ENCODE peak calls at places on chromosomes 11 and 22, in nine cellular contexts. One of them, this sample, is unnamed.

GRCh38 chr11:74909363-74909762 is 39.5 kb downstream of the XRRA1 start:
- DNase-seq in hepatocyte: no peak
- DNase-seq in A549: no peak
- DNase-seq in colonic mucosa: no peak
- DNase-seq in DND-41: no peak
- DNase-seq in OCI-LY7: no peak
- DNase-seq in fibroblast of lung: no peak
- DNase-seq in RWPE1: no peak
- DNase-seq in GM23248: no peak
- DNase-seq in this sample: no peak

GRCh38 chr11:15590131-15590530 is 475.4 kb downstream of the INSC start:
- DNase-seq in hepatocyte: peak
- DNase-seq in A549: no peak
- DNase-seq in colonic mucosa: no peak
- DNase-seq in DND-41: no peak
- DNase-seq in OCI-LY7: no peak
- DNase-seq in fibroblast of lung: peak
- DNase-seq in RWPE1: no peak
- DNase-seq in GM23248: peak
- DNase-seq in this sample: no peak

GRCh38 chr11:94130589-94131362 is 2.1 kb downstream of the PANX1 start:
- DNase-seq in hepatocyte: peak
- DNase-seq in A549: no peak
- DNase-seq in colonic mucosa: no peak
- DNase-seq in DND-41: no peak
- DNase-seq in OCI-LY7: no peak
- DNase-seq in fibroblast of lung: peak
- DNase-seq in RWPE1: peak
- DNase-seq in GM23248: peak
- DNase-seq in this sample: no peak

GRCh38 chr11:34223021-34223813 is 117.8 kb downstream of the NAT10 start:
- DNase-seq in hepatocyte: peak
- DNase-seq in A549: no peak
- DNase-seq in colonic mucosa: peak
- DNase-seq in DND-41: no peak
- DNase-seq in OCI-LY7: no peak
- DNase-seq in fibroblast of lung: peak
- DNase-seq in RWPE1: no peak
- DNase-seq in GM23248: peak
- DNase-seq in this sample: no peak

GRCh38 chr11:111514216-111515031 is at the start of gene HOATZ:
- DNase-seq in hepatocyte: peak
- DNase-seq in A549: no peak
- DNase-seq in colonic mucosa: no peak
- DNase-seq in DND-41: no peak
- DNase-seq in OCI-LY7: no peak
- DNase-seq in fibroblast of lung: peak
- DNase-seq in RWPE1: no peak
- DNase-seq in GM23248: no peak
- DNase-seq in this sample: no peak

GRCh38 chr22:43228330-43228729 is 41.4 kb upstream of the TTLL12 start:
- DNase-seq in hepatocyte: peak
- DNase-seq in A549: peak
- DNase-seq in colonic mucosa: peak
- DNase-seq in DND-41: peak
- DNase-seq in OCI-LY7: peak
- DNase-seq in fibroblast of lung: peak
- DNase-seq in RWPE1: peak
- DNase-seq in GM23248: peak
- DNase-seq in this sample: no peak

GRCh38 chr11:22163394-22163797 is 29.5 kb upstream of the ANO5 start:
- DNase-seq in hepatocyte: no peak
- DNase-seq in A549: no peak
- DNase-seq in colonic mucosa: no peak
- DNase-seq in DND-41: no peak
- DNase-seq in OCI-LY7: no peak
- DNase-seq in fibroblast of lung: no peak
- DNase-seq in RWPE1: no peak
- DNase-seq in GM23248: peak
- DNase-seq in this sample: no peak

GRCh38 chr11:11931461-11932055 is 76.9 kb downstream of the DKK3 start:
- DNase-seq in hepatocyte: peak
- DNase-seq in A549: peak
- DNase-seq in colonic mucosa: no peak
- DNase-seq in DND-41: no peak
- DNase-seq in OCI-LY7: peak
- DNase-seq in fibroblast of lung: peak
- DNase-seq in RWPE1: peak
- DNase-seq in GM23248: peak
- DNase-seq in this sample: no peak

GRCh38 chr11:76787911-76788596 is 4.9 kb downstream of the TSKU start:
- DNase-seq in hepatocyte: peak
- DNase-seq in A549: no peak
- DNase-seq in colonic mucosa: peak
- DNase-seq in DND-41: no peak
- DNase-seq in OCI-LY7: no peak
- DNase-seq in fibroblast of lung: peak
- DNase-seq in RWPE1: peak
- DNase-seq in GM23248: peak
- DNase-seq in this sample: no peak

GRCh38 chr11:15307600-15307999 is 192.9 kb downstream of the INSC start:
- DNase-seq in hepatocyte: no peak
- DNase-seq in A549: no peak
- DNase-seq in colonic mucosa: no peak
- DNase-seq in DND-41: no peak
- DNase-seq in OCI-LY7: no peak
- DNase-seq in fibroblast of lung: no peak
- DNase-seq in RWPE1: no peak
- DNase-seq in GM23248: no peak
- DNase-seq in this sample: no peak

GRCh38 chr22:24433868-24434471 is 6.6 kb downstream of the ADORA2A start:
- DNase-seq in hepatocyte: no peak
- DNase-seq in A549: no peak
- DNase-seq in colonic mucosa: no peak
- DNase-seq in DND-41: no peak
- DNase-seq in OCI-LY7: peak
- DNase-seq in fibroblast of lung: no peak
- DNase-seq in RWPE1: no peak
- DNase-seq in GM23248: peak
- DNase-seq in this sample: no peak

DNA sequence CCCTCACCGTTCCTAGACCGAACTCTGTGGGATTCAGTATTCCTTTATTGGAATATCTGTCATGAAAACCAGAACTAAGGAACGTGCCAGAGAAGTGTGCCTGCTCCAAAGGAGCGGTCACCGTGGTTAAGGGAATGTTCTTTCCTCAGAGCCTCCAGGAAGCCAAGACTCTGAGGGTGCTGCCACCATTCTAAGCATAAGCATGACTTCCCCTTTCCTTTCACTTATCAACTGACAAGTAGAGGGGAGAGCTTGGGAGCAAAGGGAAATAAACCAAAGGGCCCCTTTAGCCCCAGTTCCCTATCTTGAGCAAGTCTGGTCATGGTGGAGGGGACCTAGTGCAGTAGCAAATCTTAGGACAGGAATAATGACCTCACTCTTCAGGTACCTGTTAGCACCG is 26.8 kb downstream of the CTR9 start:
- DNase-seq in hepatocyte: no peak
- DNase-seq in A549: no peak
- DNase-seq in colonic mucosa: no peak
- DNase-seq in DND-41: no peak
- DNase-seq in OCI-LY7: no peak
- DNase-seq in fibroblast of lung: no peak
- DNase-seq in RWPE1: no peak
- DNase-seq in GM23248: peak
- DNase-seq in this sample: no peak
- H3K27ac ChIP-seq in hepatocyte: peak
- H3K27ac ChIP-seq in A549: no peak
- H3K27ac ChIP-seq in colonic mucosa: no peak
- H3K27ac ChIP-seq in DND-41: no peak
- H3K27ac ChIP-seq in OCI-LY7: no peak
- H3K27ac ChIP-seq in fibroblast of lung: peak
- H3K27ac ChIP-seq in RWPE1: no peak
- H3K27ac ChIP-seq in GM23248: peak
- H3K27ac ChIP-seq in this sample: no peak

GRCh38 chr11:120659076-120659475 is 147.5 kb downstream of the GRIK4 start:
- DNase-seq in hepatocyte: no peak
- DNase-seq in A549: no peak
- DNase-seq in colonic mucosa: no peak
- DNase-seq in DND-41: no peak
- DNase-seq in OCI-LY7: no peak
- DNase-seq in fibroblast of lung: no peak
- DNase-seq in RWPE1: no peak
- DNase-seq in GM23248: no peak
- DNase-seq in this sample: no peak
- H3K27ac ChIP-seq in hepatocyte: no peak
- H3K27ac ChIP-seq in A549: no peak
- H3K27ac ChIP-seq in colonic mucosa: no peak
- H3K27ac ChIP-seq in DND-41: no peak
- H3K27ac ChIP-seq in OCI-LY7: no peak
- H3K27ac ChIP-seq in fibroblast of lung: no peak
- H3K27ac ChIP-seq in RWPE1: no peak
- H3K27ac ChIP-seq in GM23248: no peak
- H3K27ac ChIP-seq in this sample: no peak

GRCh38 chr22:21075516-21076138 is 29.9 kb downstream of the LRRC74B start:
- DNase-seq in hepatocyte: no peak
- DNase-seq in A549: no peak
- DNase-seq in colonic mucosa: no peak
- DNase-seq in DND-41: no peak
- DNase-seq in OCI-LY7: no peak
- DNase-seq in fibroblast of lung: no peak
- DNase-seq in RWPE1: no peak
- DNase-seq in GM23248: no peak
- DNase-seq in this sample: no peak

GRCh38 chr22:21073482-21073881 is 27.7 kb downstream of the LRRC74B start:
- DNase-seq in hepatocyte: no peak
- DNase-seq in A549: no peak
- DNase-seq in colonic mucosa: no peak
- DNase-seq in DND-41: no peak
- DNase-seq in OCI-LY7: no peak
- DNase-seq in fibroblast of lung: no peak
- DNase-seq in RWPE1: no peak
- DNase-seq in GM23248: no peak
- DNase-seq in this sample: no peak

GRCh38 chr22:21073023-21073422 is 27.3 kb downstream of the LRRC74B start:
- DNase-seq in hepatocyte: no peak
- DNase-seq in A549: no peak
- DNase-seq in colonic mucosa: no peak
- DNase-seq in DND-41: no peak
- DNase-seq in OCI-LY7: no peak
- DNase-seq in fibroblast of lung: no peak
- DNase-seq in RWPE1: no peak
- DNase-seq in GM23248: no peak
- DNase-seq in this sample: peak

GRCh38 chr22:21076907-21077625 is 31.3 kb downstream of the LRRC74B start:
- DNase-seq in hepatocyte: no peak
- DNase-seq in A549: no peak
- DNase-seq in colonic mucosa: no peak
- DNase-seq in DND-41: no peak
- DNase-seq in OCI-LY7: no peak
- DNase-seq in fibroblast of lung: no peak
- DNase-seq in RWPE1: no peak
- DNase-seq in GM23248: no peak
- DNase-seq in this sample: no peak

DNA sequence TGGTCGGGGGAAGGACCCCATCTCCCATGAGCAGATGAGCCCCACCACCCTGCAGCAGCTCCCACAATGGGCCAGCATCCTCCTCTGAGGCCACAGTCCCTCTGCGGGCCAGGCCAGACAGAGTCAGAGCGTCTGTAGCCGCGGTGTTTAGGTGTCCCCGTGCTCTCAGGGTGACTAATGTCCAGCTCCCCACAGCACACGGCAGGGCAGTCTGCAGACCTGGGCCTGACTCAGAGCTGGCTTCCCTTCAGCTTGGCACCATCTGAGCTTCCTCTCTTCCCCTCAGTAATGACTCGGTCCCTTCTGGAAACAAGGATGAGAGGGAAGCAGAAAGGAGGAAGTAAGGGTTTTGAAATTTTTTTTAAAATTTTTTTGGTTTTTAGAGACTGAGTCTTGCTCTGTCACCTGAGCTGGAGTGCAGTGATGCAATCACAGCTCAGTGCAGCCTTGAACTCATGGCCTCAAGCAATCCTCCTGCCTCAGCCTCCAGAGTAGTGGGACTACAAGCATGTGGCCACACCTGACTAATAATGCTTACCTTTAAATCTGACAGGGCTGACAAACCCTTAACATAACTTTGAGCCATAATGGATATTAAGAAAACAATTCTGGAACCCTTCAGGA is 28.5 kb downstream of the LRRC74B start:
- DNase-seq in hepatocyte: no peak
- DNase-seq in A549: peak
- DNase-seq in colonic mucosa: no peak
- DNase-seq in DND-41: no peak
- DNase-seq in OCI-LY7: no peak
- DNase-seq in fibroblast of lung: peak
- DNase-seq in RWPE1: peak
- DNase-seq in GM23248: peak
- DNase-seq in this sample: peak
- H3K27ac ChIP-seq in hepatocyte: no peak
- H3K27ac ChIP-seq in A549: peak
- H3K27ac ChIP-seq in colonic mucosa: no peak
- H3K27ac ChIP-seq in DND-41: no peak
- H3K27ac ChIP-seq in OCI-LY7: no peak
- H3K27ac ChIP-seq in fibroblast of lung: no peak
- H3K27ac ChIP-seq in RWPE1: peak
- H3K27ac ChIP-seq in GM23248: peak
- H3K27ac ChIP-seq in this sample: peak

GRCh38 chr11:120564573-120565301 is 53.2 kb downstream of the GRIK4 start:
- DNase-seq in hepatocyte: peak
- DNase-seq in A549: no peak
- DNase-seq in colonic mucosa: no peak
- DNase-seq in DND-41: no peak
- DNase-seq in OCI-LY7: no peak
- DNase-seq in fibroblast of lung: peak
- DNase-seq in RWPE1: no peak
- DNase-seq in GM23248: peak
- DNase-seq in this sample: no peak

GRCh38 chr11:120562806-120563425 is 51.4 kb downstream of the GRIK4 start:
- DNase-seq in hepatocyte: no peak
- DNase-seq in A549: no peak
- DNase-seq in colonic mucosa: no peak
- DNase-seq in DND-41: no peak
- DNase-seq in OCI-LY7: no peak
- DNase-seq in fibroblast of lung: no peak
- DNase-seq in RWPE1: no peak
- DNase-seq in GM23248: peak
- DNase-seq in this sample: no peak

GRCh38 chr11:120563698-120564572 is 52.4 kb downstream of the GRIK4 start:
- DNase-seq in hepatocyte: peak
- DNase-seq in A549: no peak
- DNase-seq in colonic mucosa: no peak
- DNase-seq in DND-41: no peak
- DNase-seq in OCI-LY7: no peak
- DNase-seq in fibroblast of lung: peak
- DNase-seq in RWPE1: no peak
- DNase-seq in GM23248: no peak
- DNase-seq in this sample: no peak

GRCh38 chr11:120566176-120566575 is 54.6 kb downstream of the GRIK4 start:
- DNase-seq in hepatocyte: no peak
- DNase-seq in A549: no peak
- DNase-seq in colonic mucosa: no peak
- DNase-seq in DND-41: no peak
- DNase-seq in OCI-LY7: no peak
- DNase-seq in fibroblast of lung: no peak
- DNase-seq in RWPE1: peak
- DNase-seq in GM23248: peak
- DNase-seq in this sample: no peak

GRCh38 chr11:120565436-120566155 is 54.0 kb downstream of the GRIK4 start:
- DNase-seq in hepatocyte: no peak
- DNase-seq in A549: no peak
- DNase-seq in colonic mucosa: no peak
- DNase-seq in DND-41: no peak
- DNase-seq in OCI-LY7: no peak
- DNase-seq in fibroblast of lung: no peak
- DNase-seq in RWPE1: peak
- DNase-seq in GM23248: peak
- DNase-seq in this sample: no peak
- H3K27ac ChIP-seq in hepatocyte: no peak
- H3K27ac ChIP-seq in A549: no peak
- H3K27ac ChIP-seq in colonic mucosa: no peak
- H3K27ac ChIP-seq in DND-41: no peak
- H3K27ac ChIP-seq in OCI-LY7: no peak
- H3K27ac ChIP-seq in fibroblast of lung: no peak
- H3K27ac ChIP-seq in RWPE1: no peak
- H3K27ac ChIP-seq in GM23248: peak
- H3K27ac ChIP-seq in this sample: no peak

This sample was measured in epithelial cell of prostate.